ENCODE peak calls at places on chromosomes 5 and 9, in four cellular contexts. G, X, J and C are unnamed samples.

GRCh38 chr5:138685052-138685755 is 68.0 kb upstream of the CTNNA1 start:
- DNase-seq in J (no peak), X (no peak), G (no peak), C (no peak)

GRCh38 chr5:54904425-54904824 is 81.0 kb downstream of the ESM1 start:
- DNase-seq in G (no peak), J (peak), X (peak), C (no peak)

GRCh38 chr5:43231977-43232376 is 40.0 kb downstream of the NIM1K start:
- DNase-seq in X (no peak), G (peak), J (no peak), C (no peak)

GRCh38 chr9:79489241-79490000 is 82.3 kb upstream of the TLE4 start:
- DNase-seq in X (peak), G (no peak), J (peak), C (no peak)

GRCh38 chr5:95441631-95442030 is 50.5 kb downstream of the FAM81B start:
- DNase-seq in G (no peak), J (no peak), X (no peak), C (no peak)

GRCh38 chr5:149956685-149957084 is 3.9 kb upstream of the SLC26A2 start:
- DNase-seq in X (no peak), G (no peak), J (peak), C (no peak)

GRCh38 chr5:74035521-74035937 is 409.5 kb downstream of the ARHGEF28 start:
- DNase-seq in J (peak), X (peak), G (no peak), C (no peak)

GRCh38 chr9:99350461-99350860 is 128.4 kb downstream of the SEC61B start:
- DNase-seq in J (no peak), X (no peak), G (no peak), C (no peak)

GRCh38 chr9:84170521-84171141 is 169.9 kb downstream of the SLC28A3 start:
- DNase-seq in J (peak), X (peak), G (no peak), C (no peak)

GRCh38 chr5:96716716-96717115 is 54.5 kb downstream of the CAST start:
- DNase-seq in X (no peak), G (no peak), J (no peak), C (no peak)

GRCh38 chr9:37027582-37028424 is 6.3 kb downstream of the PAX5 start:
- DNase-seq in G (peak), J (peak), X (peak), C (peak)

GRCh38 chr5:96702503-96703383 is 40.6 kb downstream of the CAST start:
- DNase-seq in X (peak), G (peak), J (peak), C (peak)

GRCh38 chr9:34375901-34376595 is 650 bp downstream of the MYORG start:
- DNase-seq in X (peak), J (no peak), G (peak), C (peak)